ENCODE peak calls at places on chromosomes 7 and 10, in ten cellular contexts. Y is BE2C, O is NCI-H1417, F is HL-60, W is A172, T is nucleus accumbens, M is iPS-NIHi11, J is hypothalamus, P is cardiac fibroblast, Q is anterior cingulate cortex. L is an unnamed sample.
A peak's percentile ranks its signal among the peaks of the same experiment; 100 is the strongest.

GRCh38 chr10:16063350-16063749 is 203.0 kb upstream of the MINDY3 start:
- DNase-seq in M (no peak), P (no peak), F (no peak), Q (no peak), W (no peak), T (no peak), J (no peak), Y (no peak), O (peak; percentile 24), L (no peak)

GRCh38 chr10:5945561-5946418 is 31.6 kb downstream of the IL15RA start:
- DNase-seq in O (no peak), P (peak; percentile 98), J (no peak), W (peak; percentile 69), Y (no peak), F (peak; percentile 65), T (no peak), M (no peak), Q (no peak), L (no peak)

GRCh38 chr7:134962270-134962669 is 24.0 kb upstream of the AGBL3 start:
- DNase-seq in W (no peak), Y (no peak), P (no peak), O (no peak), M (no peak), T (no peak), J (no peak), Q (no peak), F (no peak), L (peak; percentile 25)

GRCh38 chr7:17815318-17815717 is 125.0 kb downstream of the SNX13 start:
- DNase-seq in O (no peak), F (no peak), T (no peak), P (no peak), J (no peak), W (no peak), M (no peak), Q (no peak), Y (no peak), L (no peak)

GRCh38 chr10:110903280-110904278 is 15.4 kb downstream of the BBIP1 start:
- DNase-seq in Q (no peak), W (no peak), Y (no peak), T (no peak), O (no peak), J (no peak), M (no peak), F (no peak), P (no peak), L (no peak)

GRCh38 chr10:82150123-82150900 is 275.3 kb downstream of the NRG3 start:
- DNase-seq in M (peak; percentile 69), P (peak; percentile 8), O (no peak), W (peak; percentile 62), Y (peak; percentile 89), F (peak; percentile 41), Q (no peak), T (peak; percentile 4), J (peak; percentile 9), L (no peak)

GRCh38 chr10:113619401-113619800 is 44.4 kb downstream of the NRAP start:
- DNase-seq in M (no peak), P (no peak), Y (no peak), Q (no peak), F (no peak), J (no peak), O (no peak), W (no peak), T (no peak), L (no peak)

GRCh38 chr10:130400890-130401289 is 264.7 kb downstream of the GLRX3 start:
- DNase-seq in F (no peak), M (peak; percentile 44), O (no peak), T (peak; percentile 55), W (no peak), P (no peak), Y (no peak), J (no peak), Q (no peak), L (no peak)

GRCh38 chr7:149261321-149261828 is 621 bp upstream of the ZNF783 start:
- DNase-seq in M (no peak), O (no peak), W (peak; percentile 46), P (peak; percentile 27), Q (no peak), T (no peak), F (no peak), J (no peak), Y (no peak), L (peak; percentile 79)

GRCh38 chr7:43201912-43202311 is 89.5 kb downstream of the HECW1 start:
- DNase-seq in Q (no peak), M (no peak), T (no peak), Y (no peak), P (no peak), W (no peak), J (no peak), F (no peak), O (no peak), L (peak; percentile 20)

GRCh38 chr7:106613861-106614560 is 46.9 kb downstream of the CCDC71L start:
- DNase-seq in M (no peak), J (no peak), P (peak; percentile 65), W (no peak), O (no peak), Q (no peak), T (no peak), F (no peak), Y (no peak), L (no peak)

GRCh38 chr7:2894118-2894940 is 50.2 kb upstream of the GNA12 start:
- DNase-seq in F (peak; percentile 5), Q (no peak), P (no peak), M (no peak), W (no peak), O (no peak), J (no peak), Y (no peak), T (no peak), L (no peak)

GRCh38 chr7:2283074-2283473 is 31.2 kb downstream of the SNX8 start:
- DNase-seq in T (no peak), Y (no peak), W (no peak), P (no peak), M (no peak), O (no peak), F (no peak), Q (no peak), J (no peak), L (no peak)

GRCh38 chr7:125847055-125847454 is 917.4 kb upstream of the POT1 start:
- DNase-seq in T (no peak), M (no peak), O (no peak), Y (no peak), P (no peak), J (no peak), W (no peak), Q (no peak), F (no peak), L (no peak)

GRCh38 chr10:97422921-97423420 is 3.0 kb upstream of the PGAM1 start:
- DNase-seq in Q (no peak), P (peak; percentile 52), O (no peak), T (peak; percentile 37), F (no peak), J (no peak), Y (no peak), W (peak; percentile 81), M (no peak), L (peak; percentile 87)

GRCh38 chr10:62115321-62115720 is 153.3 kb downstream of the RTKN2 start:
- DNase-seq in W (no peak), M (no peak), P (no peak), Q (no peak), F (no peak), O (no peak), T (no peak), J (no peak), Y (no peak), L (no peak)

GRCh38 chr10:24255907-24256306 is 47.0 kb downstream of the KIAA1217 start:
- DNase-seq in Y (no peak), O (no peak), F (no peak), Q (no peak), P (no peak), W (no peak), J (no peak), T (no peak), M (no peak), L (no peak)

GRCh38 chr7:80829527-80829926 is 89.3 kb downstream of the SEMA3C start:
- DNase-seq in Y (no peak), P (no peak), Q (no peak), O (no peak), T (no peak), W (no peak), F (no peak), J (no peak), M (no peak), L (no peak)

L was measured in RKO.